ENCODE peak calls at places on chromosomes 11 and 22, in ten cellular contexts. J is transverse colon; F is mucosa of descending colon; X is neural progenitor cell; T is left ventricle myocardium inferior; Q is suprapubic skin; C is tibial artery; O is GM23338; W is IMR-90; R is CD8-positive, alpha-beta memory T cell. M is an unnamed sample.
A peak's percentile ranks its signal among the peaks of the same experiment; 100 is the strongest.

GRCh38 chr22:42780070-42780540 is 59.4 kb upstream of the A4GALT start:
- DNase-seq in J (peak; percentile 42), F (peak; percentile 91), X (peak; percentile 91), T (no peak), Q (no peak), C (no peak), O (peak; percentile 97), W (peak; percentile 95), R (peak; percentile 51), M (peak; percentile 51)

GRCh38 chr22:18998998-18999397 is 62.9 kb upstream of the PRODH start:
- DNase-seq in J (no peak), F (no peak), X (peak; percentile 80), T (no peak), Q (no peak), C (no peak), O (peak; percentile 92), W (no peak), R (no peak), M (no peak)

GRCh38 chr11:125562430-125562829 is 6.8 kb upstream of the EI24 start:
- DNase-seq in J (no peak), F (no peak), X (no peak), T (no peak), Q (no peak), C (no peak), O (no peak), W (no peak), R (no peak), M (no peak)

GRCh38 chr22:21928048-21928447 is 24.6 kb downstream of the PPM1F start:
- DNase-seq in J (no peak), F (no peak), X (no peak), T (no peak), Q (no peak), C (no peak), O (no peak), W (no peak), R (no peak), M (no peak)

GRCh38 chr11:75468534-75469340 is 35.7 kb upstream of the KLHL35 start:
- DNase-seq in J (peak; percentile 19), F (no peak), X (no peak), T (peak; percentile 70), Q (no peak), C (no peak), O (no peak), W (peak; percentile 93), R (no peak), M (peak; percentile 50)

GRCh38 chr11:13260196-13260962 is 17.2 kb upstream of the BMAL1 start:
- DNase-seq in J (no peak), F (no peak), X (no peak), T (no peak), Q (no peak), C (no peak), O (peak; percentile 28), W (no peak), R (no peak), M (no peak)

GRCh38 chr11:110123003-110123402 is 29.8 kb downstream of the ZC3H12C start:
- DNase-seq in J (no peak), F (no peak), X (no peak), T (no peak), Q (no peak), C (no peak), O (peak; percentile 6), W (peak; percentile 79), R (no peak), M (no peak)

GRCh38 chr11:127133061-127133460 is 132.5 kb upstream of the KIRREL3 start:
- DNase-seq in J (no peak), F (no peak), X (no peak), T (no peak), Q (no peak), C (no peak), O (no peak), W (no peak), R (no peak), M (no peak)

GRCh38 chr11:119236490-119236889 is 30.4 kb downstream of the CBL start:
- DNase-seq in J (no peak), F (no peak), X (no peak), T (no peak), Q (no peak), C (no peak), O (no peak), W (peak; percentile 72), R (no peak), M (no peak)

GRCh38 chr22:46057206-46057605 is 80.2 kb upstream of the WNT7B start:
- DNase-seq in J (peak; percentile 10), F (no peak), X (no peak), T (peak; percentile 27), Q (peak; percentile 65), C (peak; percentile 70), O (no peak), W (no peak), R (no peak), M (no peak)

GRCh38 chr11:75056806-75057205 is 39.9 kb downstream of the OR2AT4 start:
- DNase-seq in J (no peak), F (no peak), X (no peak), T (no peak), Q (no peak), C (no peak), O (no peak), W (no peak), R (no peak), M (no peak)

GRCh38 chr11:689630-690029 is 5.4 kb downstream of the DEAF1 start:
- DNase-seq in J (no peak), F (no peak), X (no peak), T (no peak), Q (no peak), C (no peak), O (no peak), W (no peak), R (no peak), M (peak; percentile 35)

GRCh38 chr22:29817724-29818123 is 20.4 kb downstream of the ASCC2 start:
- DNase-seq in J (no peak), F (no peak), X (no peak), T (no peak), Q (no peak), C (no peak), O (no peak), W (no peak), R (no peak), M (no peak)

GRCh38 chr11:133953999-133954398 is 2.8 kb downstream of the IGSF9B start:
- DNase-seq in J (no peak), F (no peak), X (no peak), T (no peak), Q (no peak), C (peak; percentile 89), O (no peak), W (no peak), R (no peak), M (no peak)

DNA sequence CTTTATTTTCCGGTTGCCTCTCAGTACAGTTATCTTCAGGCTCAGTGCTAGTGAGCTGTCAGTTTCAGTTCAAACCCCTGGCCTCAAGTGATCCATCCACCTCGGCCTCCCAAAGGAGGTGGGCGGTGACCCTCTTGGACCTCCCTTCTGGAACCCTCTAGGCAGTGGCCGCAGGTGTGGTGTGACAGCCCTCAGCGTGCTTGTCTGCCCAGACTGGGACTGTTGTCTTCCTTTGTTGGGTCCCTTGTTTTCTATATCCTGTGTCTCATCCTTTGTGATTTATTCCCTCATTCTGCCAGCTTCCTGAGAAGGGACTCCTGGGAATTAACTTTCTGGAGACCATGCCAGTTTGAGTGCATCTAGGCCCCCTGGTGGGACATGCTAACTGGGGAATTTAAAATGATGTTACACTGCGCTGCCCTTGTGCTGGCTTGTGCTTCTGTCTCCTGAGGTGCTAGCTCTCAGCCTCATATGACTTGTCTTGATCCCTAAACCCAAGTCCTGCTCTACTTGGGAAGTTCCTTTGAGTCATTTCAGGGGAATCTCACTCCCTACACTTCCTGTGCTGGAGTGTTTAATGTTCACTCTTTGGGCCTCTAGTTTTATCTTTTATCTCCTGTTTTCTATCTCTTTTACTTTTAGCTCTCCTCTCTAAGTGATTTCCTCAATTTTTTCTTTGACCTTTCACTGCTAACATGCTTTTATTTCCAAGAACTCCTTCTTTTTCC is 19.4 kb downstream of the MED15 start:
- DNase-seq in J (no peak), F (no peak), X (no peak), T (no peak), Q (no peak), C (no peak), O (no peak), W (peak; percentile 91), R (no peak), M (no peak)
- H3K4me1 ChIP-seq in J (peaks cover 35% of the 10 kb centered on the region), F (peaks cover 30% of the 10 kb centered on the region), X (peaks cover 22% of the 10 kb centered on the region), T (peaks cover 78% of the 10 kb centered on the region), Q (peaks cover 59% of the 10 kb centered on the region), C (peaks cover 74% of the 10 kb centered on the region), O (peaks cover 17% of the 10 kb centered on the region), W (peaks cover 48% of the 10 kb centered on the region), R (peaks cover 69% of the 10 kb centered on the region), M (peaks cover 51% of the 10 kb centered on the region)

DNA sequence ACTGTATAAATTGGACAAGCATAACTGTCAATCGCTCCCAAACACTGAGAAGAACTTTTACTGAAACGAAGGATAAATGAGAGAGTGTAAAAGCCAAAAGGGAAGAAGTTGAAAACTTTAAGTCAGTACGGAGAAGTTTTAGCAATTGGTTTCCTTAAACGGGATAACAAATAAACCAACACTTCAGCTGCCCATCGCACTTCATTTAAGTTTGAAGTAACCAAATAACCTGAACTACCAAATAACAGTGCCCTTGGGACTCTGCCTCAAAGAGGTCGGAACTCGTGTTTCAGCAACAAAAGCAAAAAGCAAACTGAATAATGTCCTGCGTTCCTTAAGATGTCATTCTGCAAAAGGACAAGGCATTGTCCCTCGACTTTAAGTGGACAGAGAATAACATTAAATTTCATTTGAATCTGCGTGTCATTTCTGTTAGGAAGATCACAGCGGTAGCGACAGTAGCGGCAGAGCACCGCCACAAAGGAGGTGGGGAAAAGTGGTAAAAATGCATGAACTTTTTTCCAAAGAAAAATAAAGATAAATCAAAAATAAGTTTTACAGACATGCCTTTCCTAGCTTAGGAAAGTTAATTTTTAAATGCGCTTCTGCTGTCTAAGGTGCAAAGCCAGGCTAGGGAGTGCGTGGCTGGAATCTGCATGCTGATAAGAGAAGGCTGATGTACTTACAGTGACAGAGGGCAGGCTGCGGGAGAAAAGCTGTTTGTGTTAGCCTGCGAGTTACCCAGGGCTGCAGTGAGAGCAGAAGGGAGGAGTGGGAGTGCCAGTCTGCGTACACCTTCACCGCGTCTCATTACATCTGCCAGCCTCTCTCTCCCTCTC is 126.8 kb upstream of the C11orf58 start:
- DNase-seq in J (no peak), F (no peak), X (peak; percentile 65), T (no peak), Q (no peak), C (no peak), O (peak; percentile 51), W (no peak), R (no peak), M (no peak)
- H3K4me3 ChIP-seq in J (no peak overlapping the region), F (no peak overlapping the region), X (peak overlapping the region; percentile 57), T (peak overlapping the region; percentile 69), Q (no peak overlapping the region), C (peak overlapping the region; percentile 59), O (peak overlapping the region; percentile 51), W (no peak overlapping the region), R (no peak overlapping the region), M (no peak overlapping the region)

DNA sequence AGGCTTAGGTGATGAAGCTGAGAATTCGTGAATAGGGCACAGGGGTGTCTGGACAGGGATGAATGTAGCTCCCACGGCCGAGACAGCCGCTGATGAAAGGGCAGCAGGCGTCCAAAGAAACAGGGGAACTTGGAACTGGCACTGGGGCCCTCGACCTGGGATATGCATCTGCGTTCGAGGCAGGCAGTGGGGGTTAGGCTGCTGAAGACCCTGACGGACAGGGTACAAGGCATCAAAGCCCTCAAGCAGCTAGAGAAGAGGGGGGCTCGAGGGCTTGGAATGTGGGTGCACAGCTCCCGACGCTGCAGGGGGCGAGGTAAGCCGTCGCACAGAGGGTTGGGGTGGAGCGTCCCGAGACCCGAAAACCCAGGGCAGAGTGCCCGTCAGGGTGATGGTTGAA is 6.9 kb upstream of the SYT8 start:
- DNase-seq in J (no peak), F (no peak), X (no peak), T (no peak), Q (no peak), C (peak; percentile 65), O (no peak), W (no peak), R (no peak), M (no peak)
- H3K4me1 ChIP-seq in J (peaks cover 20% of the 10 kb centered on the region), F (peaks cover 29% of the 10 kb centered on the region), X (peaks cover 11% of the 10 kb centered on the region), T (peaks cover 25% of the 10 kb centered on the region), Q (peaks cover 83% of the 10 kb centered on the region), C (peaks cover 99% of the 10 kb centered on the region), O (no peaks in the 10 kb centered on the region), W (peaks cover 15% of the 10 kb centered on the region), R (no peaks in the 10 kb centered on the region), M (peaks cover 49% of the 10 kb centered on the region)

GRCh38 chr22:27101288-27101687 is 443.9 kb downstream of the MIAT start:
- DNase-seq in J (no peak), F (no peak), X (no peak), T (no peak), Q (no peak), C (no peak), O (no peak), W (no peak), R (no peak), M (no peak)
- H3K4me3 ChIP-seq in J (no peak overlapping the region), F (no peak overlapping the region), X (peak overlapping the region; percentile 5), T (no peak overlapping the region), Q (no peak overlapping the region), C (no peak overlapping the region), O (no peak overlapping the region), W (no peak overlapping the region), R (no peak overlapping the region), M (no peak overlapping the region)